ENCODE peak calls at places on chromosomes 6 and 20, in six cellular contexts. P is mammary epithelial cell; M is NCI-H2081; U is foreskin fibroblast; O is hippocampal formation; D is activated T-helper 9 cell treated with anti-CD3 and anti-CD28 coated beads, Interleukin-2, amount 50 U/mL, for 16 hours. W is an unnamed sample.

GRCh38 chr6:126118058-126118759 is 131.9 kb downstream of the TRMT11 start:
- DNase-seq in P (no peak), M (no peak), U (no peak), O (no peak), D (no peak), W (peak; percentile 24)

GRCh38 chr6:9745966-9746365 is 668.9 kb downstream of the TFAP2A start:
- DNase-seq in P (no peak), M (no peak), U (no peak), O (no peak), D (no peak), W (no peak)

GRCh38 chr6:90393232-90393884 is 96.7 kb upstream of the BACH2 start:
- DNase-seq in P (peak; percentile 57), M (peak; percentile 31), U (peak; percentile 29), O (peak; percentile 28), D (peak; percentile 34), W (peak; percentile 60)

GRCh38 chr20:61935926-61936700 is 129.6 kb downstream of the TAF4 start:
- DNase-seq in P (no peak), M (no peak), U (no peak), O (no peak), D (no peak), W (no peak)

GRCh38 chr6:160730911-160731310 is 28.9 kb downstream of the PLG start:
- DNase-seq in P (peak; percentile 3), M (no peak), U (no peak), O (no peak), D (no peak), W (peak; percentile 3)

GRCh38 chr6:139290787-139291294 is 957 bp downstream of the TXLNB start:
- DNase-seq in P (no peak), M (no peak), U (no peak), O (peak; percentile 27), D (no peak), W (peak; percentile 40)

GRCh38 chr6:38110407-38111025 is 291.0 kb downstream of the ZFAND3 start:
- DNase-seq in P (no peak), M (peak; percentile 14), U (no peak), O (peak; percentile 23), D (no peak), W (no peak)

GRCh38 chr6:8180327-8181161 is 78.2 kb upstream of the EEF1E1 start:
- DNase-seq in P (peak; percentile 55), M (no peak), U (peak; percentile 85), O (no peak), D (no peak), W (peak; percentile 89)

GRCh38 chr6:27188885-27189418 is 58.5 kb upstream of the PRSS16 start:
- DNase-seq in P (peak; percentile 71), M (peak; percentile 67), U (peak; percentile 68), O (peak; percentile 66), D (peak; percentile 13), W (peak; percentile 67)

GRCh38 chr20:38109025-38109541 is 56.0 kb downstream of the TGM2 start:
- DNase-seq in P (no peak), M (no peak), U (peak; percentile 81), O (no peak), D (no peak), W (no peak)

GRCh38 chr6:82169138-82169876 is 78.2 kb downstream of the IBTK start:
- DNase-seq in P (no peak), M (no peak), U (no peak), O (no peak), D (no peak), W (no peak)

GRCh38 chr6:140062042-140063041 is 687.9 kb upstream of the CITED2 start:
- DNase-seq in P (peak; percentile 82), M (no peak), U (peak; percentile 90), O (no peak), D (no peak), W (peak; percentile 90)

GRCh38 chr20:33810885-33811762 is at the start of gene CHMP4B:
- DNase-seq in P (peak; percentile 98), M (peak; percentile 98), U (peak; percentile 99), O (peak; percentile 99), D (peak; percentile 98), W (peak; percentile 98)

GRCh38 chr6:39309942-39310531 is 4.2 kb downstream of the KCNK17 start:
- DNase-seq in P (peak; percentile 50), M (peak; percentile 60), U (peak; percentile 59), O (peak; percentile 33), D (peak; percentile 13), W (peak; percentile 64)